ENCODE peak calls at places on chromosomes 13 and 19, in six cellular contexts. Z is adrenal gland, M is IMR-90, X is H1, V is heart left ventricle, L is uterus. W is an unnamed sample.
A peak's percentile ranks its signal among the peaks of the same experiment; 100 is the strongest.

GRCh38 chr13:37023871-37024270 is 23.3 kb downstream of the EXOSC8 start:
- DNase-seq in Z (no peak), M (peak; percentile 70), X (no peak), V (no peak), L (no peak), W (no peak)

GRCh38 chr13:78372581-78372980 is 230.8 kb downstream of the POU4F1 start:
- DNase-seq in Z (no peak), M (no peak), X (no peak), V (no peak), L (no peak), W (no peak)

GRCh38 chr13:40391788-40392187 is 274.7 kb downstream of the FOXO1 start:
- DNase-seq in Z (no peak), M (no peak), X (no peak), V (no peak), L (no peak), W (no peak)

GRCh38 chr19:55603115-55603514 is 2.3 kb upstream of the ZNF865 start:
- DNase-seq in Z (peak; percentile 30), M (no peak), X (no peak), V (no peak), L (no peak), W (no peak)

GRCh38 chr19:38528931-38529330 is 88.8 kb downstream of the MAP4K1 start:
- DNase-seq in Z (no peak), M (no peak), X (no peak), V (no peak), L (no peak), W (no peak)

GRCh38 chr19:13033819-13034611 is 38.7 kb downstream of the NFIX start:
- DNase-seq in Z (peak; percentile 85), M (peak; percentile 45), X (no peak), V (peak; percentile 91), L (peak; percentile 77), W (peak; percentile 97)

GRCh38 chr13:77724092-77724491 is 26.6 kb downstream of the SLAIN1 start:
- DNase-seq in Z (no peak), M (no peak), X (no peak), V (no peak), L (no peak), W (no peak)

GRCh38 chr19:47095707-47096704 is 17.6 kb downstream of the ZC3H4 start:
- DNase-seq in Z (no peak), M (no peak), X (no peak), V (peak; percentile 89), L (no peak), W (peak; percentile 97)

GRCh38 chr13:110107568-110108347 is 199.2 kb downstream of the COL4A1 start:
- DNase-seq in Z (no peak), M (no peak), X (no peak), V (no peak), L (no peak), W (no peak)

GRCh38 chr13:96075953-96076543 is 13.9 kb upstream of the HS6ST3 start:
- DNase-seq in Z (no peak), M (peak; percentile 23), X (no peak), V (no peak), L (no peak), W (no peak)

GRCh38 chr19:47363758-47364529 is 14.8 kb downstream of the DHX34 start:
- DNase-seq in Z (no peak), M (peak; percentile 65), X (no peak), V (no peak), L (no peak), W (no peak)

GRCh38 chr13:112194167-112194530 is 127.2 kb downstream of the SOX1 start:
- DNase-seq in Z (no peak), M (no peak), X (no peak), V (no peak), L (no peak), W (no peak)

GRCh38 chr19:12946092-12946845 is 607 bp downstream of the RAD23A start:
- DNase-seq in Z (peak; percentile 75), M (peak; percentile 80), X (peak; percentile 68), V (peak; percentile 75), L (peak; percentile 52), W (peak; percentile 84)

GRCh38 chr19:3211191-3211590 is 13.3 kb upstream of the CELF5 start:
- DNase-seq in Z (no peak), M (no peak), X (no peak), V (peak; percentile 16), L (no peak), W (no peak)

GRCh38 chr19:3238066-3238561 is 13.7 kb downstream of the CELF5 start:
- DNase-seq in Z (no peak), M (no peak), X (no peak), V (no peak), L (no peak), W (no peak)

GRCh38 chr19:42197375-42197817 is 20.1 kb downstream of the DEDD2 start:
- DNase-seq in Z (no peak), M (no peak), X (no peak), V (no peak), L (no peak), W (no peak)

GRCh38 chr19:12736854-12737665 is at the start of gene GET3:
- DNase-seq in Z (peak; percentile 93), M (peak; percentile 100), X (peak; percentile 97), V (peak; percentile 97), L (peak; percentile 97), W (peak; percentile 97)

GRCh38 chr13:90201198-90201597 is 1146.3 kb upstream of the MIR17HG start:
- DNase-seq in Z (no peak), M (no peak), X (no peak), V (peak; percentile 29), L (no peak), W (no peak)

GRCh38 chr13:111914241-111915103 is 152.5 kb upstream of the SOX1 start:
- DNase-seq in Z (peak; percentile 8), M (no peak), X (no peak), V (no peak), L (no peak), W (no peak)

GRCh38 chr13:41546372-41547252 is 89.3 kb downstream of the RGCC start:
- DNase-seq in Z (no peak), M (peak; percentile 89), X (no peak), V (no peak), L (no peak), W (no peak)

GRCh38 chr13:97354808-97355207 is 79.2 kb upstream of the RAP2A start:
- DNase-seq in Z (no peak), M (no peak), X (no peak), V (no peak), L (no peak), W (no peak)

GRCh38 chr13:95698047-95698749 is 21.3 kb downstream of the DNAJC3 start:
- DNase-seq in Z (no peak), M (peak; percentile 17), X (no peak), V (no peak), L (no peak), W (no peak)

GRCh38 chr13:43196171-43196611 is 172.8 kb downstream of the DNAJC15 start:
- DNase-seq in Z (no peak), M (peak; percentile 8), X (no peak), V (peak; percentile 61), L (peak; percentile 34), W (no peak)

GRCh38 chr19:15136234-15136954 is 29.2 kb downstream of the SYDE1 start:
- DNase-seq in Z (no peak), M (peak; percentile 82), X (no peak), V (no peak), L (no peak), W (no peak)

GRCh38 chr19:18194554-18195238 is 1.7 kb downstream of the MPV17L2 start:
- DNase-seq in Z (peak; percentile 66), M (peak; percentile 34), X (no peak), V (no peak), L (peak; percentile 64), W (peak; percentile 16)

GRCh38 chr19:10701955-10702307 is 692 bp downstream of the QTRT1 start:
- DNase-seq in Z (no peak), M (no peak), X (no peak), V (no peak), L (no peak), W (no peak)

GRCh38 chr19:6417713-6418561 is 6.7 kb downstream of the KHSRP start:
- DNase-seq in Z (peak; percentile 70), M (peak; percentile 5), X (no peak), V (no peak), L (peak; percentile 63), W (peak; percentile 20)

GRCh38 chr13:49853535-49853934 is 61.1 kb upstream of the KPNA3 start:
- DNase-seq in Z (no peak), M (no peak), X (no peak), V (no peak), L (no peak), W (no peak)
- TF ChIP-seq POLR2A in Z (no peak), M (no peak), X (no peak), V (no peak), L (no peak), W (no peak)

GRCh38 chr19:2043269-2043641 is 7.8 kb downstream of the MKNK2 start:
- DNase-seq in Z (peak; percentile 35), M (no peak), X (no peak), V (no peak), L (peak; percentile 18), W (no peak)

GRCh38 chr19:2041686-2042484 is 9.2 kb downstream of the MKNK2 start:
- DNase-seq in Z (peak; percentile 99), M (peak; percentile 85), X (peak; percentile 80), V (peak; percentile 98), L (peak; percentile 97), W (peak; percentile 96)

GRCh38 chr19:2041436-2041685 is 9.7 kb downstream of the MKNK2 start:
- DNase-seq in Z (no peak), M (no peak), X (no peak), V (no peak), L (no peak), W (no peak)

GRCh38 chr19:2043864-2044708 is 7.0 kb downstream of the MKNK2 start:
- DNase-seq in Z (peak; percentile 35), M (no peak), X (no peak), V (no peak), L (peak; percentile 27), W (no peak)

GRCh38 chr19:2042485-2043268 is 8.4 kb downstream of the MKNK2 start:
- DNase-seq in Z (peak; percentile 66), M (no peak), X (no peak), V (no peak), L (peak; percentile 58), W (peak; percentile 63)
- H3K4me3 ChIP-seq in Z (no peak overlapping the region), M (no peak overlapping the region), X (peak overlapping the region; percentile 2), V (peak overlapping the region; percentile 44), L (peak overlapping the region; percentile 26), W (no peak overlapping the region)

GRCh38 chr19:7926021-7926726 is at the start of gene CTXN1:
- DNase-seq in Z (peak; percentile 91), M (no peak), X (no peak), V (peak; percentile 66), L (peak; percentile 75), W (peak; percentile 68)
- TF ChIP-seq CTCF in Z (peak; percentile 31), M (no peak), X (no peak), V (no peak), L (peak; percentile 46), W (no peak)

GRCh38 chr19:49538643-49539042 is 10.8 kb downstream of the RCN3 start:
- DNase-seq in Z (no peak), M (no peak), X (no peak), V (no peak), L (no peak), W (no peak)

GRCh38 chr19:49536921-49537462 is 9.2 kb downstream of the RCN3 start:
- DNase-seq in Z (no peak), M (no peak), X (no peak), V (no peak), L (no peak), W (no peak)

GRCh38 chr19:49534632-49535385 is 7.0 kb downstream of the RCN3 start:
- DNase-seq in Z (no peak), M (no peak), X (no peak), V (no peak), L (no peak), W (no peak)

GRCh38 chr19:49530708-49531107 is 2.9 kb downstream of the RCN3 start:
- DNase-seq in Z (no peak), M (no peak), X (no peak), V (no peak), L (no peak), W (no peak)

GRCh38 chr19:49533551-49534488 is 6.0 kb downstream of the RCN3 start:
- DNase-seq in Z (peak; percentile 84), M (peak; percentile 28), X (no peak), V (peak; percentile 78), L (peak; percentile 69), W (peak; percentile 69)
- TF ChIP-seq POLR2A in Z (no peak), M (no peak), X (no peak), V (no peak), L (no peak), W (no peak)